ENCODE peak calls at places on chromosome 7, in ten cellular contexts. G is heart left ventricle, O is endothelial cell of umbilical vein, K is ovary, H is A549, X is Peyer's patch, S is body of pancreas, R is suprapubic skin, E is tibial nerve, C is right lobe of liver. Q is an unnamed sample. For H3K4me1, the result is how much of the 10 kb centered on the place peaks cover.

GRCh38 chr7:120843121-120843520 is 14.8 kb downstream of the TSPAN12 start:
- DNase-seq in C (no peak), K (no peak), G (no peak), X (no peak), S (no peak), H (no peak), E (no peak), R (no peak), O (no peak), Q (no peak)

GRCh38 chr7:10038351-10038750 is 935.3 kb upstream of the PHF14 start:
- DNase-seq in K (no peak), H (no peak), X (no peak), C (no peak), O (no peak), S (no peak), E (no peak), G (no peak), R (no peak), Q (no peak)

GRCh38 chr7:132386249-132386681 is 190.0 kb downstream of the PLXNA4 start:
- DNase-seq in C (peak), R (no peak), X (no peak), O (peak), G (peak), K (peak), H (no peak), S (peak), E (peak), Q (no peak)

GRCh38 chr7:106552645-106553445 is 108.1 kb downstream of the CCDC71L start:
- DNase-seq in C (no peak), X (no peak), R (no peak), O (no peak), E (no peak), S (no peak), G (no peak), H (no peak), K (no peak), Q (no peak)

GRCh38 chr7:7272294-7272693 is 90.0 kb downstream of the C1GALT1 start:
- DNase-seq in K (no peak), C (no peak), G (no peak), H (no peak), R (no peak), E (no peak), X (no peak), O (no peak), S (no peak), Q (no peak)

GRCh38 chr7:117385340-117386124 is 41.8 kb downstream of the ASZ1 start:
- DNase-seq in K (no peak), R (no peak), S (no peak), G (no peak), C (no peak), E (no peak), O (peak), X (no peak), H (no peak), Q (no peak)

GRCh38 chr7:831596-832291 is 532 bp upstream of the SUN1 start:
- DNase-seq in X (no peak), O (peak), E (no peak), C (no peak), K (peak), H (peak), S (no peak), R (no peak), G (no peak), Q (no peak)

GRCh38 chr7:130009848-130010688 is 41.1 kb downstream of the ZC3HC1 start:
- DNase-seq in H (peak), R (peak), S (peak), O (peak), K (peak), X (peak), E (no peak), G (no peak), C (peak), Q (no peak)

GRCh38 chr7:123738356-123738755 is 10.4 kb downstream of the WASL start:
- DNase-seq in X (peak), C (no peak), G (no peak), R (no peak), S (peak), O (no peak), H (no peak), E (no peak), K (no peak), Q (no peak)

GRCh38 chr7:88020953-88021650 is 87.1 kb downstream of the ADAM22 start:
- DNase-seq in G (no peak), H (no peak), S (no peak), O (peak), X (no peak), E (no peak), K (no peak), R (no peak), C (no peak), Q (no peak)

GRCh38 chr7:51286392-51286791 is 30.2 kb downstream of the COBL start:
- DNase-seq in O (no peak), G (no peak), E (no peak), K (no peak), R (no peak), S (no peak), X (no peak), C (no peak), H (no peak), Q (no peak)

GRCh38 chr7:27108390-27109127 is 6.1 kb upstream of the HOXA2 start:
- DNase-seq in K (no peak), C (peak), O (peak), H (no peak), X (no peak), R (peak), S (no peak), G (no peak), E (no peak), Q (no peak)

GRCh38 chr7:55109384-55110167 is 90.8 kb downstream of the EGFR start:
- DNase-seq in O (no peak), C (no peak), E (no peak), K (no peak), H (no peak), G (no peak), R (no peak), X (no peak), S (no peak), Q (peak)

GRCh38 chr7:55107946-55108345 is 89.1 kb downstream of the EGFR start:
- DNase-seq in S (no peak), G (no peak), C (no peak), E (no peak), R (no peak), O (no peak), K (no peak), H (no peak), X (no peak), Q (no peak)

GRCh38 chr7:55105952-55106351 is 87.1 kb downstream of the EGFR start:
- DNase-seq in K (no peak), S (no peak), G (no peak), E (no peak), R (no peak), X (no peak), O (no peak), C (no peak), H (no peak), Q (no peak)

GRCh38 chr7:55108818-55109217 is 90.0 kb downstream of the EGFR start:
- DNase-seq in X (no peak), C (no peak), K (no peak), O (no peak), G (no peak), E (no peak), H (no peak), S (no peak), R (no peak), Q (no peak)

DNA sequence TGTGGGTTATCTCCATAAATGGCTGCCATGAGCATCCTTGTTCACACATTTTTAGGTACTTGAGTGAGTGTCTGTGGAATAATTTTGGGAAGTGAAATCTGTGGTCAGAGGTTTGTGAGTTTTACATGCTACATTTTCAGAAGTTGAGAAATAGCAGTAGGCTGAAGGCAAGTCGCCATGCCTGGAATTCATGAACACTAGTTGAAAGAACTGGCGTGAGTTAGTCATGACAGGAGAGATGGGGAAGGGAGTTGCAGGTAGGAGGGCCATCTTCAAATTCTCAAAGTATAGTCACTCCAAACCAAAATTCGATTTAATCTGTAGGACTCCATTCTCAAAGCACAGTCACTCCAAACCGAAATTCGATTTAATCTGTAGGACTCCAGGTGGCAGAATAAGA is 89.6 kb downstream of the EGFR start:
- DNase-seq in X (no peak), S (no peak), H (no peak), K (no peak), C (no peak), E (no peak), O (no peak), G (no peak), R (no peak), Q (no peak)
- H3K27ac ChIP-seq in X (no peak), S (peak), H (peak), K (no peak), C (no peak), E (no peak), O (no peak), G (no peak), R (peak), Q (no peak)

GRCh38 chr7:100372694-100373093 is 593 bp upstream of the PILRA start:
- DNase-seq in E (no peak), S (no peak), G (no peak), R (no peak), K (no peak), X (no peak), C (no peak), H (no peak), O (no peak), Q (no peak)
- H3K4me1 ChIP-seq in E (under half), S (under half), G (under half), R (under half), K (under half), X (under half), C (under half), H (under half), O (under half), Q (under half)

GRCh38 chr7:100369105-100369504 is 4.2 kb upstream of the PILRA start:
- DNase-seq in O (no peak), R (no peak), E (no peak), H (no peak), G (peak), C (peak), S (peak), K (no peak), X (peak), Q (no peak)
- TF ChIP-seq POLR2A in O (no peak), R (no peak), E (no peak), H (no peak), G (no peak), C (no peak), S (peak), K (no peak), X (no peak), Q (no peak)

DNA sequence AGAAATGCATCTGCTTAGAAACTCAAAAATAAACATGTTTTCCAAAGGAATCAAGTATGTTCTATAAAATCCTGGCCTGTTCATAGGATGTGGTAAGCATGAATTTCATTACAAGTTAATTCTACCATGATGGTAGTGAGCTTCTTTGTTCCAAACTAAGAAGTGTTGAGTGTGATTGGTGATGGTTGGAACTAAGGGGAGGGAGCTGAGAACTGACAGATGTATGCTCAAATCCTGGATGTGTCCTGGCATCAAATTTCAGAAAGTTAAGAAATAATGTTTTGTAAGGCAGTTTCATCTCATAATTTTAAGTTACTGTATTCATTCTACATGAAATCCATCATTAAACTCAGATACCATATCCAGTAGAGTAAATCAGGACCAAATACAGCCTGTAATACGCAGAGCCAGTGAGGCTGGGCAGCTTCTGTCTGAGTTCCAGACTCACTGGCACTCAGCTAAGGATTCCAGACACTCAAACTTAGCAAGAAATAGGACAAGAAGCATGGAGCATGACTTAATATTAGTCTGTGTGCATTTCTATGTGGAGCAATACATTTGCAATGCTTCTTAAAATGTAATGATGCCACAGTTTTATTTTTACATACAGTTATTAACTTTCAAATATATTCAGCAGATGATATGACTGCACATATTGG is 119.6 kb downstream of the TES start:
- DNase-seq in H (no peak), R (no peak), O (no peak), X (no peak), C (no peak), G (no peak), K (no peak), E (no peak), S (no peak), Q (no peak)
- H3K27ac ChIP-seq in H (no peak), R (no peak), O (no peak), X (peak), C (no peak), G (no peak), K (no peak), E (no peak), S (no peak), Q (no peak)

DNA sequence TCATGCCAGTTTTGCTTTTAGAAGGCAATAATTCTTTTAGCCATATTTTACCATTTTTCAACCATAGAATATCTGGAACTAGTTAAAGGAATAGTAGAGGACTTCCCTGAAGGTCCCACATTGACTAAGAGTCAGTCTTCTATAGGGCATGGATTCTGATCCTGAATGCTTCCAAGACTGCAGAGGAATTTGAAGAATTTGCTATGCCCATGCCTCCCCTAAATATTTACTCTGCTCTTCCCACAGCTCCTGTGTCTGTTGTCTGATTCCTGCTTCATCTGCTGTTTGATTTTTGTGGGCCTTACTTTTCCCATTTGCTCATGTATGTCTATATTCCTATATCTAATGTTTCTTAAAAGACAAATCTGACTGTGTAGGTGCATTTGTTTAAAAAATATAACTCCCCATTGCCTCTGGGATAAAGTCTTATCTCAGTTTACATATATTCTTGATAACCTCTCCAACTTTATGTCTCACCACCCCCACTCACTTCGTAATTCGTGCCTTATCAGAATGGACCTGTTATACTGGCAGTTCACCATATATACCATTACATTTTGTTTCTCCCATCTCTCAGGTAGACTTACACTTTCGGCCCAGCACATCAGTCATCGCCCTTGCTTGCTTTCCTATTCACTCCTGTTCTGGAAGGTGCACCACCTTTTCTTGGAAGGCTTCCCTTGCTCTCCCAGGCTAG is 33.9 kb downstream of the LRRC4 start:
- DNase-seq in E (no peak), C (no peak), H (no peak), O (no peak), K (no peak), G (no peak), S (no peak), R (no peak), X (no peak), Q (no peak)
- H3K4me1 ChIP-seq in E (half or more), C (under half), H (under half), O (under half), K (under half), G (under half), S (under half), R (under half), X (under half), Q (under half)

GRCh38 chr7:37770813-37771212 is 77.6 kb upstream of the NME8 start:
- DNase-seq in E (no peak), H (no peak), R (no peak), O (no peak), S (no peak), C (no peak), K (no peak), G (no peak), X (no peak), Q (no peak)

GRCh38 chr7:37771342-37771741 is 77.1 kb upstream of the NME8 start:
- DNase-seq in X (no peak), S (no peak), C (no peak), O (no peak), G (no peak), E (no peak), H (no peak), R (no peak), K (no peak), Q (no peak)

DNA sequence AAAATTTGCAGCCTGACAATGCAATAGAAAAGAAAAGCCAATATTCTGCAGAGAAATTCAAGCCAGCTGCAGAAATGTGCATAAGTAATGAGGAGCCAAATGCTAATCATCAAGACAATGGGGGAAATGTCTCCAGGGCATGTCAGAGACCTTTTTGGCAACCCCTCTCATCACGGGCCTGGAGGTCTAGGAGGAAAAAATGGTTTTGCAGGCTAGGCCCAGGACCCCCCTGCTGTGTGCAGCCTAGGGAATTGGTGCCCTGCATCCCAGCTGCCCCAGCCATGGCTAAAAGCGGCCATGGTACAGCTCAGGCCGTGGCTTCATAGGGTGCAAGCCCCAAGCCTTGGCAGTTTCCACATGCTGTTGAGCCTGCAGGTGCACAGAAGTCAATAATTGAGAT is 72.5 kb upstream of the NME8 start:
- DNase-seq in G (no peak), R (no peak), C (no peak), S (no peak), K (no peak), X (no peak), O (no peak), E (no peak), H (no peak), Q (no peak)
- TF ChIP-seq POLR2A in G (no peak), R (no peak), C (no peak), S (no peak), K (no peak), X (no peak), O (no peak), E (no peak), H (no peak), Q (no peak)

GRCh38 chr7:144836545-144836842 is 641 bp upstream of the TPK1 start:
- DNase-seq in R (no peak), X (no peak), H (no peak), C (no peak), K (no peak), S (no peak), G (no peak), O (no peak), E (no peak), Q (no peak)
- H3K27ac ChIP-seq in R (peak), X (peak), H (peak), C (no peak), K (no peak), S (peak), G (peak), O (peak), E (peak), Q (peak)

GRCh38 chr7:30173058-30173897 is 38.5 kb downstream of the MTURN start:
- DNase-seq in G (peak), K (peak), O (no peak), X (no peak), C (no peak), R (peak), H (no peak), S (peak), E (peak), Q (peak)
- H3K4me1 ChIP-seq in G (under half), K (under half), O (under half), X (under half), C (under half), R (half or more), H (under half), S (under half), E (half or more), Q (under half)

GRCh38 chr7:128031901-128032604 is 816 bp upstream of the LRRC4 start:
- DNase-seq in K (peak), G (peak), E (no peak), R (no peak), X (peak), H (no peak), O (peak), S (peak), C (peak), Q (peak)
- TF ChIP-seq POLR2A in K (no peak), G (no peak), E (peak), R (no peak), X (no peak), H (no peak), O (no peak), S (no peak), C (peak), Q (no peak)

GRCh38 chr7:134842062-134842461 is 62.6 kb downstream of the CALD1 start:
- DNase-seq in G (no peak), K (no peak), R (no peak), C (no peak), H (no peak), O (no peak), E (no peak), S (no peak), X (no peak), Q (no peak)

GRCh38 chr7:134842901-134843300 is 63.5 kb downstream of the CALD1 start:
- DNase-seq in K (no peak), E (no peak), O (peak), S (no peak), R (no peak), X (no peak), G (peak), C (no peak), H (no peak), Q (no peak)

GRCh38 chr7:134847834-134848233 is 68.4 kb downstream of the CALD1 start:
- DNase-seq in G (no peak), R (no peak), S (no peak), K (no peak), E (no peak), H (no peak), O (peak), X (no peak), C (no peak), Q (no peak)

GRCh38 chr7:134844200-134844599 is 64.8 kb downstream of the CALD1 start:
- DNase-seq in R (no peak), C (no peak), K (no peak), O (no peak), H (no peak), S (no peak), E (no peak), X (no peak), G (no peak), Q (no peak)

GRCh38 chr7:134845461-134845860 is 66.0 kb downstream of the CALD1 start:
- DNase-seq in X (no peak), O (no peak), G (no peak), E (no peak), R (no peak), S (peak), K (no peak), C (no peak), H (peak), Q (no peak)
- H3K27ac ChIP-seq in X (no peak), O (no peak), G (no peak), E (peak), R (no peak), S (no peak), K (no peak), C (no peak), H (peak), Q (no peak)

Q was measured in prostate gland.